ENCODE peak calls at places on chromosomes 2 and 18, in six cellular contexts. T is kidney, I is endothelial cell, S is HCT116, O is B cell, H is astrocyte of the spinal cord. U is an unnamed sample.

GRCh38 chr2:39902103-39902502 is 123.0 kb upstream of the THUMPD2 start:
- DNase-seq in O (no peak), H (peak), S (no peak), I (no peak), T (no peak), U (no peak)

GRCh38 chr2:239819091-239819973 is 205.8 kb downstream of the NDUFA10 start:
- DNase-seq in H (no peak), T (peak), S (no peak), I (peak), O (no peak), U (no peak)

GRCh38 chr2:47056374-47056773 is 98.7 kb downstream of the STPG4 start:
- DNase-seq in T (peak), O (no peak), H (peak), S (no peak), I (no peak), U (no peak)

GRCh38 chr18:6055711-6056110 is 160.4 kb upstream of the TMEM200C start:
- DNase-seq in T (no peak), O (no peak), S (no peak), H (peak), I (no peak), U (no peak)

GRCh38 chr2:186771395-186771794 is 77.5 kb downstream of the FAM171B start:
- DNase-seq in O (no peak), T (no peak), S (no peak), I (no peak), H (peak), U (no peak)

GRCh38 chr2:64975232-64975791 is 13.9 kb upstream of the SLC1A4 start:
- DNase-seq in H (peak), O (no peak), S (peak), I (no peak), T (no peak), U (no peak)

GRCh38 chr2:18722101-18722500 is 132.7 kb upstream of the NT5C1B start:
- DNase-seq in I (no peak), T (no peak), H (no peak), S (no peak), O (no peak), U (no peak)

GRCh38 chr2:234724850-234725249 is 227.0 kb upstream of the SH3BP4 start:
- DNase-seq in I (no peak), H (no peak), S (no peak), O (no peak), T (no peak), U (no peak)

GRCh38 chr2:130755234-130756040 is at the start of gene AMER3:
- DNase-seq in S (no peak), I (no peak), H (no peak), O (no peak), T (peak), U (no peak)

DNA sequence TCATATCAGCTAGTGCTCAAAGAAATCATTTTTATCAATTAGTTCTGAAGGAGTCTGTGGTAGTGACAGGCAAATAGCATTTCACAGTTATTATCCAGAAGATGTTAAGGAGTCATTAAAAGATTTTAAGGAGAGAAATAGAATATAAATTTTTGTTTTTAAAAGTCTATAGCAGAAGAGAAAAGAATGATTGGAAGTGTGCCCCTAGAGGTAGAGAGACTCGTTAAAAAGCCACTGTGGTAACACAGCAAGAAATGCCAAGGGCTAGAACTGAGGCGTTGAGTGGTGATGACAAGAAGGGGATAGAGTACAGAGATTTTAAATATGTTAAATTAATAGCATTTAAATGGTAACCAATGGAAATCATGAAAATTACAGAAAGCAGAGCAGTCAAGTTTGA is 78.3 kb downstream of the VWC2L start:
- DNase-seq in I (no peak), S (no peak), O (no peak), H (no peak), T (no peak), U (no peak)
- TF ChIP-seq CTCF in I (no peak), S (no peak), O (no peak), H (no peak), T (no peak), U (no peak)

DNA sequence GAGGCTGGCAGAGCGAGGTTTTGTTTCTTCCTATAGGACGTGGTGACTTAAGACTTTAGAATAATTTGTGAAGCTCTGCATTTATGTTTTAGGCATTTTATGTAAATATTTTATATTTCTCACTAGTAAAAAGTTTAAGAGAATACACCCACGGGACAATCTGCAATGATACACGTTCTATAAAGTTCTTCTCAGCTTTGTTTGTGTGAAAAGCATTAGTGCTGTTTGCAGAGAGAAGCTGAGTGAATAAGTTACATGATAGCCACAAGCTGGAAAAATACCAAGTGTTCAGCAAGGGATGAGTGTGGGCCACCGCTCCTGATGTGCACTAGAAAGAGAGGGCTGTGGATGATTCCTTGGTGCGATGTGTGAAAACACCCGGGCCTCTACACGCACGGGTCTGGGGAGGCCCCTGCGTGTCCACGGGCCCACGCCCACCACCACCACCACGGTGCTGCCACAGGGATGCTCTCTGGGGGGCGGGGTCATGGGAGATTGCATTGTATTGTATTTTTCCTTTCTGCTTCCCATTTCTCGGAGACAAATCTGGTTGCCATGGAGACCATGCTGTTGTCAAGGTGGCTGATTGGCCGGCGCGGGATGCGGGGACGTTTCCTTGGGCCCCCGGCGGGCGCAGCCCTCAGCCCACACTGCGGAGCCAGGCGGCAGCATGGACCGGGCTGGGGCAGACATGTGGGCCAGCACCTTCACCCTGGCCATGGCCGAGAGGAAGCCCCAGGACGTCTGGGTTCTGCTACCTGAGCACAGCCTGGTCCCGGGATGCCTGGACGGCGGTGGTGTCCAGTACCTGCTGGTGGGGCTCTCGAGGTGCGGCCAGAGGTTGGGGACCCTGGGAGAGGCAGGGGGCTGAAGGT is at the start of gene RTP5:
- DNase-seq in S (no peak), H (no peak), I (no peak), T (peak), O (no peak), U (no peak)
- TF ChIP-seq CTCF in S (no peak), H (no peak), I (no peak), T (no peak), O (no peak), U (no peak)

DNA sequence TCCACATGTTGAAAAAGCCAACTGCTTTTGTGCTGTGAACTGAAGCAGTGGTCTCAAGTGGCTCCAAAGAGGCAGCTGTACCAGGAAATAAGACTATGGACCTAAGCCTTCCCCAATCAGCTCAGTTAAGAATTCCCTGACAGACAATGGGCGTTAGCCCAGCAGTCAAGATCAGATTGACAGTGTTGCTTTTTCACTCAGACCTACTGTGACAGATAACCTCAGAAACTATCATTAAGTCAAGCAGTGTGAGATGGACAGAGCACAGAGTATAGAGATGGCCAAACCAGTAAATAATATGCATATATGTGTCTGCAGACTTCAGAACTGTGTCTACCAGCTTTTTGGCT is 215.3 kb downstream of the ZFP36L2 start:
- DNase-seq in O (no peak), T (no peak), S (no peak), H (no peak), I (no peak), U (no peak)
- TF ChIP-seq CTCF in O (no peak), T (no peak), S (no peak), H (no peak), I (no peak), U (no peak)

DNA sequence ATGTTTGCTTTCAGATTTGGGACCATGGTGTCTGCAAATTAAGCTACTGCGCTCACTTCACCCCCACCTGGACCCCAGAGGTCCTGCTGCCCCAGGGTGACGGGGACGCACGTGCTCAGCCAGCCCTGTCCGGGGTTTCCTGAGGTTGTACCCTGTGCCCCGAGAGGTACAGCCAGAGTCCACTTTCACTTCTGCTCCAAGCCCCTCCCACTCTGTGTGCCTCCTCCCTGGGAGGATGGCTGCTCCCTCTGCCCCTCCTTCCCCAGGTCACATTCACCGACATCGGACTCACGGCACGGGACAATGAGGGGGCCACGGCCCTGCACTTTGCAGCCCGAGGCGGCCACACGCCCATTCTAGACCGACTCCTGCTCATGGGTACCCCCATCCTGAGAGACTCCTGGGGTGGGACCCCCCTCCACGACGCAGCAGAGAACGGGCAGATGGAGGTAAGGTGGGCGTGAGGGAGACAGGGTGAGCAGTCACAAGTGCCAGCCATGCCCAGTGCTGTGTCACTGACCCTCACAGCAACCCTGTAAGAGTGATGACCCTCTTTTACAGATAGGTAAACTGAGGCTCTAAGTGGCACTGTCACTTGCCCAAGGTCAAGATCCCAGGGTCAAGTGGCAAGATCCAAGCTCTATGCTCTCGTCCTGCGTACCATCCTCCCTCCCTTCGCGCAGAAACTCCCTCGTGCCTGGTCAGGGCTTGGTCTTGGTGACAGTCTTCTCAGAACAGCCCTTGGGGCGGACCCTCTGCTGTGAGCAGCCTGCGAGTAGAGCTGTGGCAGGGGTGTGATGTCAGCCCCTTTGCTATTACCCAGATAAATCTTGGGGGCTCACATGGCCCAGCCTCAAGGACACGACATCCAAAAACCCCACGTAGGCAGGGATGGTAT is 7.6 kb downstream of the ESPNL start:
- DNase-seq in T (peak), H (no peak), I (no peak), S (no peak), O (peak), U (peak)
- TF ChIP-seq CTCF in T (no peak), H (no peak), I (no peak), S (no peak), O (peak), U (no peak)

GRCh38 chr2:20600756-20601325 is 50.1 kb downstream of the HS1BP3 start:
- DNase-seq in O (no peak), S (no peak), I (no peak), T (no peak), H (peak), U (no peak)
- TF ChIP-seq CTCF in O (no peak), S (peak), I (peak), T (peak), H (peak), U (no peak)

U was measured in GM10248.